ENCODE peak calls at places on chromosome 17, in four cellular contexts. One of them, this sample, is unnamed.
A peak's percentile ranks its signal among the peaks of the same experiment; 100 is the strongest.

GRCh38 chr17:15027853-15028252 is 237.3 kb downstream of the PMP22 start:
- DNase-seq in stomach: no peak
- DNase-seq in prostate gland: no peak
- DNase-seq in GM23338: no peak
- DNase-seq in this sample: no peak

GRCh38 chr17:32819035-32819434 is 57.9 kb downstream of the MYO1D start:
- DNase-seq in GM23338: no peak
- DNase-seq in stomach: no peak
- DNase-seq in prostate gland: no peak
- DNase-seq in this sample: no peak

GRCh38 chr17:64384253-64385186 is 6.1 kb downstream of the PECAM1 start:
- DNase-seq in stomach: peak; percentile 20
- DNase-seq in prostate gland: no peak
- DNase-seq in GM23338: no peak
- DNase-seq in this sample: no peak

GRCh38 chr17:57356722-57357391 is 100.5 kb downstream of the MSI2 start:
- DNase-seq in prostate gland: no peak
- DNase-seq in GM23338: peak; percentile 43
- DNase-seq in stomach: peak; percentile 30
- DNase-seq in this sample: no peak

GRCh38 chr17:30093463-30094147 is 23.0 kb upstream of the NSRP1 start:
- DNase-seq in stomach: peak; percentile 38
- DNase-seq in prostate gland: peak; percentile 15
- DNase-seq in GM23338: peak; percentile 89
- DNase-seq in this sample: no peak

GRCh38 chr17:31371511-31372097 is 19.9 kb upstream of the RAB11FIP4 start:
- DNase-seq in prostate gland: no peak
- DNase-seq in GM23338: no peak
- DNase-seq in stomach: no peak
- DNase-seq in this sample: no peak

GRCh38 chr17:55089955-55090573 is 121.5 kb downstream of the STXBP4 start:
- DNase-seq in prostate gland: no peak
- DNase-seq in GM23338: peak; percentile 30
- DNase-seq in stomach: no peak
- DNase-seq in this sample: no peak

GRCh38 chr17:72119963-72120877 is 600 bp upstream of the SOX9 start:
- DNase-seq in GM23338: peak; percentile 73
- DNase-seq in stomach: peak; percentile 52
- DNase-seq in prostate gland: peak; percentile 46
- DNase-seq in this sample: no peak

GRCh38 chr17:48134912-48135480 is 27.4 kb downstream of the SNX11 start:
- DNase-seq in stomach: no peak
- DNase-seq in GM23338: peak; percentile 69
- DNase-seq in prostate gland: no peak
- DNase-seq in this sample: no peak

GRCh38 chr17:68399638-68400403 is 57.5 kb downstream of the WIPI1 start:
- DNase-seq in prostate gland: no peak
- DNase-seq in GM23338: no peak
- DNase-seq in stomach: no peak
- DNase-seq in this sample: no peak

GRCh38 chr17:60091908-60092331 is 13.2 kb upstream of the HEATR6 start:
- DNase-seq in prostate gland: no peak
- DNase-seq in stomach: no peak
- DNase-seq in GM23338: no peak
- DNase-seq in this sample: no peak

GRCh38 chr17:8859029-8859803 is 8.3 kb downstream of the PIK3R6 start:
- DNase-seq in prostate gland: no peak
- DNase-seq in GM23338: no peak
- DNase-seq in stomach: no peak
- DNase-seq in this sample: no peak

GRCh38 chr17:57523926-57524634 is 221.0 kb downstream of the CCDC182 start:
- DNase-seq in prostate gland: peak; percentile 58
- DNase-seq in GM23338: no peak
- DNase-seq in stomach: peak; percentile 71
- DNase-seq in this sample: no peak

GRCh38 chr17:8384801-8385335 is 1.9 kb upstream of the RPL26 start:
- DNase-seq in GM23338: peak; percentile 80
- DNase-seq in prostate gland: no peak
- DNase-seq in stomach: no peak
- DNase-seq in this sample: no peak

GRCh38 chr17:41301204-41301790 is 1.4 kb downstream of the KRTAP29-1 start:
- DNase-seq in stomach: no peak
- DNase-seq in prostate gland: peak; percentile 63
- DNase-seq in GM23338: no peak
- DNase-seq in this sample: no peak

GRCh38 chr17:41383690-41384089 is 1.6 kb upstream of the KRT34 start:
- DNase-seq in GM23338: no peak
- DNase-seq in stomach: no peak
- DNase-seq in prostate gland: no peak
- DNase-seq in this sample: no peak

GRCh38 chr17:64689106-64689505 is 27.0 kb upstream of the SMURF2 start:
- DNase-seq in stomach: no peak
- DNase-seq in prostate gland: no peak
- DNase-seq in GM23338: no peak
- DNase-seq in this sample: no peak

GRCh38 chr17:17535957-17536356 is 39.8 kb upstream of the RASD1 start:
- DNase-seq in stomach: peak; percentile 91
- DNase-seq in prostate gland: peak; percentile 78
- DNase-seq in GM23338: no peak
- DNase-seq in this sample: no peak

GRCh38 chr17:49629447-49629846 is 48.5 kb downstream of the SPOP start:
- DNase-seq in GM23338: no peak
- DNase-seq in stomach: no peak
- DNase-seq in prostate gland: no peak
- DNase-seq in this sample: no peak

GRCh38 chr17:31537558-31537957 is 146.1 kb downstream of the RAB11FIP4 start:
- DNase-seq in stomach: peak; percentile 80
- DNase-seq in GM23338: no peak
- DNase-seq in prostate gland: peak; percentile 80
- DNase-seq in this sample: no peak

GRCh38 chr17:49910094-49910857 is 58.7 kb upstream of the DLX4 start:
- DNase-seq in prostate gland: no peak
- DNase-seq in GM23338: peak; percentile 78
- DNase-seq in stomach: peak; percentile 59
- DNase-seq in this sample: no peak

GRCh38 chr17:48613862-48614694 is 1.0 kb downstream of the HOXB8 start:
- DNase-seq in GM23338: peak; percentile 60
- DNase-seq in prostate gland: no peak
- DNase-seq in stomach: no peak
- DNase-seq in this sample: no peak

GRCh38 chr17:76791053-76791980 is 53.4 kb downstream of the MFSD11 start:
- DNase-seq in prostate gland: no peak
- DNase-seq in stomach: peak; percentile 27
- DNase-seq in GM23338: no peak
- DNase-seq in this sample: no peak

GRCh38 chr17:48483471-48484131 is 47.2 kb downstream of the HOXB1 start:
- DNase-seq in stomach: no peak
- DNase-seq in GM23338: peak; percentile 26
- DNase-seq in prostate gland: peak; percentile 15
- DNase-seq in this sample: no peak

GRCh38 chr17:37358098-37358829 is 17.5 kb upstream of the C17orf78 start:
- DNase-seq in GM23338: peak; percentile 94
- DNase-seq in prostate gland: peak; percentile 68
- DNase-seq in stomach: peak; percentile 43
- DNase-seq in this sample: peak; percentile 89

GRCh38 chr17:27616414-27616813 is 14.6 kb upstream of the LGALS9 start:
- DNase-seq in prostate gland: no peak
- DNase-seq in GM23338: no peak
- DNase-seq in stomach: no peak
- DNase-seq in this sample: no peak

GRCh38 chr17:50221500-50222480 is 20.4 kb upstream of the COL1A1 start:
- DNase-seq in stomach: no peak
- DNase-seq in GM23338: no peak
- DNase-seq in prostate gland: no peak
- DNase-seq in this sample: peak; percentile 88

DNA sequence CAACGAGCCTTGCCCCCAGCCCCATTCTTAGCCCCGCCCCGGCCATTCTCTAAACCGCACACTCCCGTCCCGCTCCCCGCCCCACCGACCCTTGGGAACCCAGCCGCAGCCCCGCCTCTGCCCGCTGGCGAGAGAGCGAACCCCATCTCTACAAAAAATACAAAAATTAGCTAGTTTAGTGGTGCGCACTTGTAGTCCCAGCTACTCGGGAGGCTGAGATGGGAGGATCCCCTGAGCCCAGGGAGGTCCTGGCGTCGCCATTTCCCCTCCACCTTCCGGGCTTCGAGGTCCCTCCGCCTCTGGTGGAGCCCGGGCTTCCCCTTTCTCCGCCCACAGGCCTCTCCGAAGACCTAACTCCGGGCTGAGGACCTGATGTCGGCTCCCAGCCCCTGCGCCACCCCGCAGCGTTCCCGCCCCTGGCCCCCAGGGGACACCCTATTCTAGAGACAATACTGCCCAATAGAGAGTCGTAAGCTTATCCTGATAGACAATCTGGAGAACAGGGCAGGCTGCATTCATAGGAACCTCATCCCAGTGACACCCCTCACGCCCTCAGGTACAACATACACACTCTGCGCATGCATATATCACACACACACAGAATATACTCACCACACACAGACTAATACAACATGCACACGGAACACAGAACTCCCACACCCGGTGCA is 483 bp upstream of the PROCA1 start:
- DNase-seq in stomach: no peak
- DNase-seq in GM23338: peak; percentile 83
- DNase-seq in prostate gland: no peak
- DNase-seq in this sample: no peak
- H3K27me3 ChIP-seq in stomach: peaks cover 3% of the 10 kb centered on the region
- H3K27me3 ChIP-seq in GM23338: no peaks in the 10 kb centered on the region
- H3K27me3 ChIP-seq in prostate gland: no peaks in the 10 kb centered on the region
- H3K27me3 ChIP-seq in this sample: no peaks in the 10 kb centered on the region

DNA sequence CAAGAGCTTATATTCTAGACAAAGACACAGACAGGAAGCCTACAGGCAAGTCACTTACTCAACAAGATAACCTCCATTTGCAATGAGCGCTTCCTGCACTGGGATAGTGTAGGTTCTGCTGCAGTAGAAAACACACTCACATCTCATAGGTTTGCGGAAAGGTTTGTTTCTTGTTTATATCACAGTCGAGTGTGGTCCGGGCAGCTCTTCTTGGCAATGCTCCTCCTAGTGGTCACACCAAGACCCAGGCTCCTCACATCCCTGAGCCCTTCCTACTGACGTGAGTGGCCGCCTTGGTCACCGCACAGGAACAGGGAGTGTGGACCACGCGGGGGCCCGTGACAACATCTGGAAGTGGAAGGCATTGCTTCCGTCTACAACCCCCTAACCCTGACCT is 48.0 kb upstream of the RBFOX3 start:
- DNase-seq in stomach: no peak
- DNase-seq in prostate gland: peak; percentile 4
- DNase-seq in GM23338: peak; percentile 85
- DNase-seq in this sample: peak; percentile 75
- TF ChIP-seq POLR2AphosphoS5 in stomach: no peak
- TF ChIP-seq POLR2AphosphoS5 in prostate gland: no peak
- TF ChIP-seq POLR2AphosphoS5 in GM23338: no peak
- TF ChIP-seq POLR2AphosphoS5 in this sample: no peak

DNA sequence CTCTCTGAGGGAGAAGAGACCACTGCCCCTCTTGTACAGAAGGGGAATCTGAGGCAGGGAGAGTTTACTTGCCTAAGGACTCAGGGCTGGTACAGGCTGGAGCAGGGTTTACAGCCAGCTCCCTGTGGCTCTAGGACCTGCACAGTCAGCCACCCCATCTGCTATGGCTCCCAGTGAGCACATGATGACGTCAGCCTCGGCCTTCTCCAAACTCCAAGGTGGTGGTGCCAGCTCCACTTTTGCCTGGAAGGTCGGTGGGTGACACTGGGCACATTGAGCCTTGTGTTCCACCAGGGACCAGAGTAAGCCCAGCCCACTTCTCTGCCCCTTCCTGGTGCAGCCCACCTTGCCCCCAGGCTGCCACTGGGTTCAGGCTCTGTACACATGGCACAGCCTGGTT is 202.2 kb downstream of the ENGASE start:
- DNase-seq in prostate gland: no peak
- DNase-seq in stomach: no peak
- DNase-seq in GM23338: no peak
- DNase-seq in this sample: no peak
- H3K27me3 ChIP-seq in prostate gland: no peaks in the 10 kb centered on the region
- H3K27me3 ChIP-seq in stomach: peaks cover 27% of the 10 kb centered on the region
- H3K27me3 ChIP-seq in GM23338: no peaks in the 10 kb centered on the region
- H3K27me3 ChIP-seq in this sample: no peaks in the 10 kb centered on the region

GRCh38 chr17:10792156-10792555 is 11.7 kb downstream of the TMEM238L start:
- DNase-seq in stomach: peak; percentile 85
- DNase-seq in prostate gland: no peak
- DNase-seq in GM23338: no peak
- DNase-seq in this sample: no peak

GRCh38 chr17:10787306-10788020 is 16.4 kb downstream of the TMEM238L start:
- DNase-seq in stomach: no peak
- DNase-seq in prostate gland: no peak
- DNase-seq in GM23338: no peak
- DNase-seq in this sample: no peak

GRCh38 chr17:10789694-10790271 is 14.1 kb downstream of the TMEM238L start:
- DNase-seq in prostate gland: no peak
- DNase-seq in stomach: no peak
- DNase-seq in GM23338: no peak
- DNase-seq in this sample: no peak

GRCh38 chr17:10793256-10793655 is 10.6 kb downstream of the TMEM238L start:
- DNase-seq in stomach: no peak
- DNase-seq in GM23338: no peak
- DNase-seq in prostate gland: no peak
- DNase-seq in this sample: no peak

DNA sequence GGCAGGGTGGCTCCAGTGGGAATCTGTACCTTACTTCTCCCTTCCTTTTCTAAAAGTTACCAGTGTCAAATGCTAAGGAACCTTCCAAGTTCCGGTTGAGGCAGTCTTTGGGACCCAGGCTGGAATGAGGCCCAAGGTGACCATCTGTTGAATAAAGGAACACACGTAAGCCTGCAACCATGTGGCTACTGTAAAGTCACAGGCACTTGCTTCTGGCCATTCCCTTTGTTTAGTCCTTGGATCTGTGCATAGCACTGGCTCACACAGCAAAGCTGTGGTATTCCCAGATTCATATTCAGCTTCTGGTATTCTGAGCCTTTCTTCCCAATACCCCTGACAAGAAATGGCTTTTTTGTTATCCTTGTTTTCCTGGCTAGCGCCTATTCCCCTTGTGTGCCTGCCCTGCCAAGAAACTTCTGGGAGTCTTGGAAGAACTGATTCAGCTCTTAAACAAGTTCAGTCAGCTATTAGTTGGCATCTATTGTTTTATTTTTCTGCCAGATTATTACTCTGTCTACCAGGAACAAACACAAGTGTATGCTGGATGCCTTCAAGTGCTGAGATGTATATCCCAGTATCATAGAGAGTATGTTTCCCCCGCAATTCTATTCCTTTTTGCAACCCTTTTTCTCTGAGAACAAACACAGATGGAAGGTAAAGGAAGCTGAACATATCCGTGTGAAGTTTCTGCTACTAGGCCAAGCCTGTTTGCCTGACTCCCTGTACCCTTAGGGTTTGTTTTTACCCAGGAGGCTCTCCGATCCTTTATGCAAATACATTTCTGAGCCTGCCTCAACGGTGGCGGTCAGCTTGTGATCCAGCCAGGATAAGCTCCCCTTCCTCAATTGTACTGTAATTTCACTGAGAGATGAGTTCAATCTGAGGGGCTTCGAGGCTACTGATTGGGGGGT is 13.2 kb downstream of the TMEM238L start:
- DNase-seq in GM23338: no peak
- DNase-seq in stomach: peak; percentile 87
- DNase-seq in prostate gland: peak; percentile 42
- DNase-seq in this sample: no peak
- TF ChIP-seq POLR2AphosphoS5 in GM23338: peak; percentile 41
- TF ChIP-seq POLR2AphosphoS5 in stomach: peak; percentile 23
- TF ChIP-seq POLR2AphosphoS5 in prostate gland: no peak
- TF ChIP-seq POLR2AphosphoS5 in this sample: peak; percentile 11

GRCh38 chr17:61395983-61396585 is 3.6 kb upstream of the TBX2 start:
- DNase-seq in GM23338: peak; percentile 39
- DNase-seq in prostate gland: no peak
- DNase-seq in stomach: no peak
- DNase-seq in this sample: no peak
- H3K27me3 ChIP-seq in GM23338: peaks cover 92% of the 10 kb centered on the region
- H3K27me3 ChIP-seq in prostate gland: peaks cover 3% of the 10 kb centered on the region
- H3K27me3 ChIP-seq in stomach: peaks cover 54% of the 10 kb centered on the region
- H3K27me3 ChIP-seq in this sample: peaks cover 4% of the 10 kb centered on the region

This sample was measured in vagina.